ENCODE peak calls at places on chromosome 15, in ten cellular contexts. W is activated T-cell treated with anti-CD3 and anti-CD28 coated beads, Interleukin-2, amount 50 U/mL, for 72 hours; B is stimulated activated CD4-positive, alpha-beta T cell treated with anti-CD3 and anti-CD28 coated beads, Interleukin-15, amount 100 ng/mL, for 1 hour; H is tibial nerve; V is hippocampal formation; T is NCI-H460; O is foreskin fibroblast; Z is omental fat pad; G is sigmoid colon; Y is activated CD8-positive, alpha-beta T cell treated with anti-CD3 and anti-CD28 coated beads for 36 hours. S is an unnamed sample.
A peak's percentile ranks its signal among the peaks of the same experiment; 100 is the strongest.

GRCh38 chr15:31254431-31255175 is 72.0 kb upstream of the KLF13 start:
- DNase-seq in T (no peak), Y (no peak), Z (no peak), H (peak; percentile 85), O (peak; percentile 93), B (no peak), W (no peak), G (no peak), V (no peak), S (no peak)

GRCh38 chr15:92882697-92883642 is 17.2 kb upstream of the CHD2 start:
- DNase-seq in G (no peak), B (peak; percentile 26), W (peak; percentile 36), Y (peak; percentile 33), O (no peak), V (no peak), H (peak; percentile 93), Z (no peak), T (no peak), S (no peak)

GRCh38 chr15:70490838-70491155 is 272.6 kb downstream of the UACA start:
- DNase-seq in W (no peak), O (no peak), G (no peak), Z (no peak), Y (no peak), T (no peak), B (no peak), H (no peak), V (no peak), S (no peak)

GRCh38 chr15:63334821-63335220 is 46.8 kb downstream of the CA12 start:
- DNase-seq in H (no peak), O (no peak), V (no peak), T (no peak), W (no peak), Y (no peak), Z (no peak), G (no peak), B (no peak), S (no peak)

GRCh38 chr15:85756411-85757072 is 38.2 kb downstream of the KLHL25 start:
- DNase-seq in Y (no peak), B (no peak), V (no peak), H (no peak), T (no peak), G (peak; percentile 59), O (peak; percentile 50), Z (peak; percentile 23), W (no peak), S (no peak)

GRCh38 chr15:84783493-84784251 is 33.5 kb upstream of the ALPK3 start:
- DNase-seq in O (no peak), T (no peak), H (no peak), Z (no peak), G (no peak), W (no peak), B (no peak), V (no peak), Y (peak; percentile 20), S (no peak)

GRCh38 chr15:29132110-29132420 is 137.6 kb downstream of the NSMCE3 start:
- DNase-seq in Z (no peak), B (no peak), O (no peak), G (peak; percentile 57), W (no peak), H (no peak), T (no peak), V (no peak), Y (no peak), S (no peak)

GRCh38 chr15:82159922-82160321 is 102.6 kb downstream of the EFL1 start:
- DNase-seq in W (no peak), B (no peak), H (no peak), Z (no peak), T (no peak), G (no peak), Y (no peak), O (peak; percentile 99), V (no peak), S (no peak)

GRCh38 chr15:49110158-49110944 is 45.0 kb downstream of the COPS2 start:
- DNase-seq in H (no peak), V (no peak), B (no peak), Y (no peak), T (no peak), Z (no peak), W (no peak), O (no peak), G (no peak), S (no peak)

GRCh38 chr15:81092559-81092902 is 41.5 kb upstream of the CFAP161 start:
- DNase-seq in T (no peak), V (no peak), W (no peak), G (no peak), H (peak; percentile 28), Z (no peak), Y (no peak), O (no peak), B (no peak), S (no peak)

GRCh38 chr15:100096700-100097099 is 245.1 kb downstream of the ADAMTS17 start:
- DNase-seq in G (peak; percentile 39), Z (no peak), H (no peak), Y (no peak), O (no peak), V (no peak), B (no peak), W (no peak), T (no peak), S (no peak)

GRCh38 chr15:96107922-96108321 is 222.6 kb upstream of the NR2F2 start:
- DNase-seq in T (no peak), H (no peak), W (no peak), B (no peak), Z (no peak), G (no peak), O (no peak), Y (no peak), V (no peak), S (no peak)

GRCh38 chr15:95440712-95441111 is 889.8 kb upstream of the NR2F2 start:
- DNase-seq in G (no peak), Y (no peak), W (no peak), H (no peak), B (no peak), O (peak; percentile 57), Z (no peak), T (no peak), V (no peak), S (no peak)

GRCh38 chr15:77346637-77347036 is 73.3 kb downstream of the PEAK1 start:
- DNase-seq in B (no peak), H (no peak), W (no peak), T (no peak), G (no peak), V (no peak), O (no peak), Z (no peak), Y (no peak), S (no peak)

GRCh38 chr15:44775923-44776322 is 39.6 kb downstream of the TRIM69 start:
- DNase-seq in W (no peak), V (peak; percentile 60), O (peak; percentile 24), G (no peak), Y (no peak), B (no peak), H (no peak), T (no peak), Z (no peak), S (no peak)

GRCh38 chr15:29978411-29979382 is 104.1 kb upstream of the GOLGA8J start:
- DNase-seq in V (no peak), Y (no peak), B (no peak), W (no peak), Z (no peak), H (no peak), O (peak; percentile 72), G (no peak), T (no peak), S (no peak)

GRCh38 chr15:46556559-46556958 is 921.7 kb downstream of the SQOR start:
- DNase-seq in T (no peak), B (no peak), Z (no peak), Y (no peak), O (no peak), G (no peak), H (no peak), W (no peak), V (no peak), S (no peak)

GRCh38 chr15:98518823-98519561 is 129.3 kb upstream of the IGF1R start:
- DNase-seq in Y (peak; percentile 66), T (peak; percentile 77), H (peak; percentile 54), W (peak; percentile 59), O (peak; percentile 91), V (peak; percentile 17), B (no peak), G (peak; percentile 78), Z (no peak), S (peak; percentile 22)

GRCh38 chr15:92460023-92460422 is 66.3 kb downstream of the ST8SIA2 start:
- DNase-seq in O (no peak), H (no peak), Y (no peak), B (no peak), V (no peak), Z (no peak), W (no peak), G (no peak), T (no peak), S (no peak)